ENCODE peak calls at places on chromosomes 12 and 14, in six cellular contexts. V is GM12878, N is HepG2, A is GM12891, D is K562, F is H1. W is an unnamed sample.
A peak's percentile ranks its signal among the peaks of the same experiment; 100 is the strongest.

GRCh38 chr12:126042286-126042685 is 977.1 kb downstream of the AACS start:
- DNase-seq in V (no peak), N (no peak), A (no peak), D (no peak), F (no peak), W (no peak)

GRCh38 chr14:59964251-59965007 is 44.5 kb downstream of the LRRC9 start:
- DNase-seq in V (no peak), N (no peak), A (no peak), D (no peak), F (no peak), W (no peak)

GRCh38 chr12:19572920-19573558 is 133.7 kb downstream of the AEBP2 start:
- DNase-seq in V (no peak), N (peak; percentile 45), A (no peak), D (peak; percentile 13), F (peak; percentile 69), W (peak; percentile 12)

GRCh38 chr12:57145460-57146059 is 1.9 kb downstream of the LRP1-AS start:
- DNase-seq in V (no peak), N (no peak), A (no peak), D (no peak), F (no peak), W (no peak)

GRCh38 chr12:96427269-96427729 is 27.1 kb upstream of the CDK17 start:
- DNase-seq in V (no peak), N (peak; percentile 7), A (no peak), D (no peak), F (no peak), W (no peak)

GRCh38 chr12:122724641-122725243 is 5.9 kb downstream of the HCAR1 start:
- DNase-seq in V (no peak), N (no peak), A (no peak), D (no peak), F (no peak), W (no peak)

GRCh38 chr14:67221248-67221981 is 19.8 kb upstream of the PALS1 start:
- DNase-seq in V (no peak), N (no peak), A (no peak), D (no peak), F (no peak), W (no peak)

GRCh38 chr12:103841690-103842584 is 903 bp upstream of the NT5DC3 start:
- DNase-seq in V (no peak), N (peak; percentile 40), A (peak; percentile 7), D (peak; percentile 71), F (peak; percentile 85), W (peak; percentile 18)

GRCh38 chr12:1919284-1919683 is 832 bp upstream of the CACNA2D4 start:
- DNase-seq in V (no peak), N (no peak), A (no peak), D (no peak), F (no peak), W (no peak)

GRCh38 chr14:34124585-34124984 is 173.7 kb upstream of the EGLN3 start:
- DNase-seq in V (no peak), N (no peak), A (no peak), D (no peak), F (no peak), W (no peak)

GRCh38 chr12:124688356-124688992 is 121.1 kb upstream of the NCOR2 start:
- DNase-seq in V (no peak), N (no peak), A (no peak), D (no peak), F (no peak), W (no peak)

GRCh38 chr14:60968671-60969070 is 12.2 kb downstream of the TRMT5 start:
- DNase-seq in V (no peak), N (no peak), A (no peak), D (no peak), F (no peak), W (no peak)

GRCh38 chr12:78864483-78865296 is at the start of gene SYT1:
- DNase-seq in V (no peak), N (no peak), A (no peak), D (no peak), F (peak; percentile 56), W (peak; percentile 6)

GRCh38 chr12:607541-608001 is 55.7 kb downstream of the NINJ2 start:
- DNase-seq in V (no peak), N (no peak), A (no peak), D (no peak), F (no peak), W (no peak)

GRCh38 chr12:64255249-64255648 is 33.2 kb upstream of the KICS2 start:
- DNase-seq in V (no peak), N (no peak), A (no peak), D (no peak), F (no peak), W (no peak)

GRCh38 chr12:8553088-8553627 is 12.5 kb upstream of the CLEC4E start:
- DNase-seq in V (no peak), N (no peak), A (no peak), D (no peak), F (no peak), W (no peak)

GRCh38 chr14:96409701-96410100 is 17.8 kb downstream of the AK7 start:
- DNase-seq in V (no peak), N (peak; percentile 62), A (no peak), D (no peak), F (no peak), W (no peak)

GRCh38 chr14:104443391-104444158 is 136.0 kb upstream of the C14orf180 start:
- DNase-seq in V (no peak), N (no peak), A (no peak), D (no peak), F (peak; percentile 73), W (no peak)

GRCh38 chr12:121713257-121714155 is 954 bp downstream of the TMEM120B start:
- DNase-seq in V (no peak), N (no peak), A (no peak), D (peak; percentile 49), F (no peak), W (no peak)

GRCh38 chr12:108724054-108724889 is 7.0 kb downstream of the CORO1C start:
- DNase-seq in V (no peak), N (no peak), A (no peak), D (no peak), F (no peak), W (no peak)

GRCh38 chr14:66268802-66269334 is 217.3 kb upstream of the CCDC196 start:
- DNase-seq in V (no peak), N (no peak), A (no peak), D (no peak), F (no peak), W (no peak)

GRCh38 chr12:52370906-52371608 is 3.8 kb upstream of the KRT85 start:
- DNase-seq in V (no peak), N (no peak), A (no peak), D (no peak), F (no peak), W (no peak)

GRCh38 chr14:100636559-100636958 is 49.3 kb upstream of the BEGAIN start:
- DNase-seq in V (no peak), N (no peak), A (no peak), D (no peak), F (no peak), W (no peak)

GRCh38 chr14:47269788-47270492 is 405.5 kb downstream of the MDGA2 start:
- DNase-seq in V (no peak), N (no peak), A (no peak), D (no peak), F (no peak), W (no peak)

GRCh38 chr12:93572712-93573551 is 457 bp downstream of the SOCS2 start:
- DNase-seq in V (no peak), N (no peak), A (peak; percentile 23), D (no peak), F (peak; percentile 75), W (no peak)

GRCh38 chr14:70882771-70883492 is 24.3 kb upstream of the PCNX1 start:
- DNase-seq in V (peak; percentile 54), N (no peak), A (no peak), D (no peak), F (no peak), W (no peak)

GRCh38 chr14:99535448-99535847 is 54.2 kb downstream of the CCNK start:
- DNase-seq in V (no peak), N (no peak), A (no peak), D (no peak), F (no peak), W (no peak)

GRCh38 chr12:62602445-62603060 is 135.9 kb downstream of the MON2 start:
- DNase-seq in V (peak; percentile 87), N (peak; percentile 80), A (peak; percentile 49), D (peak; percentile 80), F (peak; percentile 93), W (peak; percentile 51)

GRCh38 chr12:124774054-124774461 is 89.6 kb downstream of the SCARB1 start:
- DNase-seq in V (no peak), N (no peak), A (peak; percentile 50), D (no peak), F (no peak), W (no peak)

GRCh38 chr12:53500776-53501614 is at the start of gene TARBP2:
- DNase-seq in V (peak; percentile 98), N (peak; percentile 99), A (peak; percentile 90), D (peak; percentile 85), F (peak; percentile 97), W (peak; percentile 89)
- TF ChIP-seq POLR2A in V (peak; percentile 94), N (peak; percentile 86), A (peak; percentile 81), D (peak; percentile 96), F (peak; percentile 66), W (peak; percentile 89)

DNA sequence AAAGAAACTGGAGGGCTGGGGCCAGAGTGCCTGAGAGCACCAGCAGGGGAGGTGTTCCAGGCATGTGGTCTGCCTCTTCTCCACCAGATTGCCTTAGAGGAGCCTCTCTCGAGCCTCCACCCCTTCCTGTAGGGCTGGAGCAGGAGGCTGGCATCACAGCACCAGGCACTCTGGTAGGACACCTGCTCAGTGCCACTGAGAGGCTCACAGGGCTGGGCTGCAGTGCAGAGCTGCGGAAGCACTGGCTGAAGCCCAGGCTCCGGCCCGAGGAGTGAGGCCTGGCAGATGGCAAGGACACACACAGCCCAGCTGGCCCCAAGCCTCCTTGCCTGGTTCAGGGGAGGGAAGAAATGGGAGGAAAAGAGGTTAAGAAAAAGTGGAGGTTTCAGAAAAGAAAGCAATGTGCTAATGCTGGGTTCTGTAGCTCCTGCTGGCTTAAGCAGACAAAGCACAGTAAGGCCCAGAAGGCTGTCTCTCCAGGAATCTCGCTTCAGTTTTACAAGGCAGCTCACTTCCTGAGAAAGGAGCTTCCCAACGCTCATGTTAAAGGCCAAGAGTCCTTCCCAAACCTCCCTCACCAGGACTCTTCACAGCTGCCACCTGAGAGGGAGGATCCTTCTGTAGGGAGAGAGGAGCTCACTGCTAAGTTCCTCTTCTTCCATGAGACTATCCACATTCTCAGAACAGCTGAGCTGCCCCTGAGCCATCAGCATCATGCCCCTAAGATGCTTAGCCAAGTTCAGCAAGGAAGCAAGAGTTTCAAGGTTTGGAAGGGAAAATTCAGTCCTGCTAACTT is 23.8 kb downstream of the SPTB start:
- DNase-seq in V (no peak), N (no peak), A (no peak), D (no peak), F (no peak), W (no peak)
- TF ChIP-seq TAF1 in V (no peak), N (no peak), A (no peak), D (no peak), F (no peak), W (no peak)

DNA sequence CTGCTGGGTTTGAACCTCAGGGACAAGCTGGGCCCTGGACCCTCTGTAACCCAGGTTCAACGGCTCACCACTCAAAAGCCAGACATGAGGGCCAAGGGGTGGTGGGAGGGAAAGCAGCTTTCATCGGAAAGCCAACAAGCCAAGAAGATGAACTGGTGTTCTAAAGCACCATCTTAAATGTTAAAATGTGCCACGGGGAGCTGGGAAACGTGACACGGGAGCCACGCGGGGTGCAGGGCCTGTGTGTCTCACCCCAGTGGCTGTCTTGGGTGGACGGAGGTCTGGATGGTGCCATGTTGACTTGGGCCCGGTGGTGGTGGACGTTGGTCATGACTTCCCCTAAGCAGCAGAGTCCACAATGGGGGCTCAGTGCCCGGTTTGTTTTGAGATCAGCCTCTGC is 97.7 kb upstream of the SFSWAP start:
- DNase-seq in V (no peak), N (no peak), A (no peak), D (no peak), F (no peak), W (no peak)
- TF ChIP-seq POLR2A in V (no peak), N (no peak), A (no peak), D (no peak), F (no peak), W (no peak)

GRCh38 chr12:11827096-11827841 is 177.8 kb downstream of the ETV6 start:
- DNase-seq in V (no peak), N (no peak), A (no peak), D (no peak), F (no peak), W (no peak)
- TF ChIP-seq TAF1 in V (no peak), N (no peak), A (no peak), D (no peak), F (no peak), W (no peak)

W was measured in GM12892.